ENCODE peak calls at places on chromosomes 16 and 17, in six cellular contexts. X, D, P, G, E and R are unnamed samples.

GRCh38 chr17:57108656-57109392 is 23.8 kb downstream of the AKAP1 start:
- DNase-seq in X (no peak), D (no peak), P (no peak), G (peak; percentile 37), E (no peak), R (no peak)

GRCh38 chr16:50838885-50839284 is 97.0 kb downstream of the CYLD start:
- DNase-seq in X (no peak), D (no peak), P (no peak), G (no peak), E (no peak), R (no peak)

GRCh38 chr17:62105361-62105760 is 40.3 kb upstream of the MED13 start:
- DNase-seq in X (no peak), D (no peak), P (no peak), G (no peak), E (no peak), R (no peak)

GRCh38 chr17:51510940-51511339 is 250.6 kb downstream of the UTP18 start:
- DNase-seq in X (no peak), D (no peak), P (no peak), G (no peak), E (no peak), R (no peak)

GRCh38 chr17:45775576-45776011 is 8.5 kb upstream of the CRHR1 start:
- DNase-seq in X (no peak), D (no peak), P (no peak), G (no peak), E (no peak), R (no peak)

GRCh38 chr17:81191116-81191515 is 25.1 kb upstream of the AATK start:
- DNase-seq in X (no peak), D (no peak), P (no peak), G (no peak), E (no peak), R (no peak)

GRCh38 chr17:81121841-81122733 is 43.2 kb upstream of the PVALEF start:
- DNase-seq in X (no peak), D (no peak), P (no peak), G (no peak), E (no peak), R (no peak)

GRCh38 chr17:34579017-34579946 is at the start of gene TMEM132E:
- DNase-seq in X (no peak), D (peak; percentile 33), P (peak; percentile 4), G (peak; percentile 91), E (peak; percentile 2), R (no peak)

GRCh38 chr16:85678016-85678415 is 10.7 kb downstream of the GINS2 start:
- DNase-seq in X (no peak), D (no peak), P (no peak), G (no peak), E (no peak), R (no peak)

GRCh38 chr16:12002447-12003006 is 26.0 kb downstream of the SNX29 start:
- DNase-seq in X (no peak), D (no peak), P (peak; percentile 77), G (no peak), E (peak; percentile 75), R (no peak)

GRCh38 chr16:68508013-68508412 is 31.1 kb upstream of the ZFP90 start:
- DNase-seq in X (no peak), D (no peak), P (no peak), G (no peak), E (no peak), R (no peak)

GRCh38 chr17:57679356-57679755 is 65.7 kb downstream of the CCDC182 start:
- DNase-seq in X (no peak), D (no peak), P (no peak), G (no peak), E (no peak), R (no peak)

GRCh38 chr17:56717471-56717870 is 116.2 kb downstream of the C17orf67 start:
- DNase-seq in X (no peak), D (no peak), P (no peak), G (no peak), E (no peak), R (no peak)

GRCh38 chr16:71855937-71856662 is 10.3 kb downstream of the ATXN1L start:
- DNase-seq in X (no peak), D (no peak), P (no peak), G (no peak), E (no peak), R (no peak)

GRCh38 chr17:75980188-75981018 is 1.4 kb downstream of the TEN1 start:
- DNase-seq in X (no peak), D (no peak), P (no peak), G (no peak), E (no peak), R (no peak)

GRCh38 chr16:88891083-88891482 is 24.6 kb upstream of the PABPN1L start:
- DNase-seq in X (no peak), D (no peak), P (no peak), G (no peak), E (no peak), R (no peak)

GRCh38 chr17:17663160-17664072 is 17.8 kb upstream of the RAI1 start:
- DNase-seq in X (peak; percentile 80), D (peak; percentile 87), P (peak; percentile 95), G (peak; percentile 87), E (peak; percentile 97), R (no peak)

GRCh38 chr16:59941581-59941980 is 1207.5 kb upstream of the GOT2 start:
- DNase-seq in X (no peak), D (no peak), P (no peak), G (no peak), E (no peak), R (no peak)

GRCh38 chr16:9012848-9013507 is 49.3 kb upstream of the USP7 start:
- DNase-seq in X (no peak), D (peak; percentile 15), P (peak; percentile 5), G (peak; percentile 81), E (no peak), R (no peak)

GRCh38 chr17:48470388-48471034 is 40.5 kb upstream of the SKAP1 start:
- DNase-seq in X (no peak), D (no peak), P (peak; percentile 68), G (no peak), E (peak; percentile 62), R (no peak)

GRCh38 chr17:33511670-33512069 is 218.6 kb upstream of the ASIC2 start:
- DNase-seq in X (no peak), D (no peak), P (no peak), G (no peak), E (no peak), R (peak; percentile 48)

GRCh38 chr17:78276499-78276898 is 45.1 kb downstream of the TMEM235 start:
- DNase-seq in X (no peak), D (no peak), P (no peak), G (no peak), E (no peak), R (peak; percentile 89)

GRCh38 chr16:79426663-79427062 is 173.9 kb downstream of the MAF start:
- DNase-seq in X (no peak), D (no peak), P (no peak), G (no peak), E (no peak), R (no peak)

GRCh38 chr16:2686912-2687507 is 4.7 kb downstream of the KCTD5 start:
- DNase-seq in X (no peak), D (no peak), P (no peak), G (no peak), E (no peak), R (peak; percentile 86)

GRCh38 chr16:5235119-5235518 is 137.5 kb upstream of the EEF2KMT start:
- DNase-seq in X (no peak), D (no peak), P (no peak), G (no peak), E (no peak), R (no peak)

GRCh38 chr17:59361386-59361785 is 29.9 kb downstream of the YPEL2 start:
- DNase-seq in X (no peak), D (peak; percentile 31), P (peak; percentile 60), G (no peak), E (peak; percentile 81), R (no peak)

GRCh38 chr16:2341456-2342447 is 1.2 kb upstream of the ABCA3 start:
- DNase-seq in X (no peak), D (no peak), P (no peak), G (peak; percentile 34), E (no peak), R (no peak)

GRCh38 chr17:67518881-67519280 is 141.8 kb downstream of the PITPNC1 start:
- DNase-seq in X (no peak), D (no peak), P (peak; percentile 55), G (no peak), E (no peak), R (no peak)

GRCh38 chr16:86232496-86232895 is 277.8 kb upstream of the FOXF1 start:
- DNase-seq in X (no peak), D (no peak), P (no peak), G (no peak), E (no peak), R (no peak)

GRCh38 chr16:10896723-10897122 is 19.7 kb downstream of the CIITA start:
- DNase-seq in X (no peak), D (no peak), P (no peak), G (no peak), E (no peak), R (no peak)
- H3K4me2 ChIP-seq in X (no peak overlapping the region), D (no peak overlapping the region), P (no peak overlapping the region), G (no peak overlapping the region), E (no peak overlapping the region), R (no peak overlapping the region)

GRCh38 chr17:9256944-9257629 is 235.8 kb downstream of the NTN1 start:
- DNase-seq in X (no peak), D (peak; percentile 42), P (peak; percentile 50), G (no peak), E (peak; percentile 52), R (no peak)
- H3K4me2 ChIP-seq in X (peak overlapping the region; percentile 20), D (no peak overlapping the region), P (peak overlapping the region; percentile 1), G (no peak overlapping the region), E (peak overlapping the region; percentile 55), R (no peak overlapping the region)

GRCh38 chr16:57695378-57696054 is 910 bp downstream of the DRC7 start:
- DNase-seq in X (no peak), D (no peak), P (no peak), G (no peak), E (no peak), R (no peak)

GRCh38 chr16:57693539-57693938 is 1.1 kb upstream of the DRC7 start:
- DNase-seq in X (no peak), D (no peak), P (no peak), G (no peak), E (no peak), R (no peak)

GRCh38 chr16:57694556-57695377 is at the start of gene DRC7:
- DNase-seq in X (peak; percentile 93), D (peak; percentile 65), P (peak; percentile 41), G (peak; percentile 90), E (peak; percentile 13), R (no peak)

GRCh38 chr16:57692636-57693035 is 2.0 kb upstream of the DRC7 start:
- DNase-seq in X (no peak), D (no peak), P (no peak), G (no peak), E (no peak), R (no peak)

GRCh38 chr16:57694191-57694555 is 433 bp upstream of the DRC7 start:
- DNase-seq in X (no peak), D (no peak), P (no peak), G (no peak), E (no peak), R (no peak)
- H3K4me2 ChIP-seq in X (peak overlapping the region; percentile 72), D (no peak overlapping the region), P (no peak overlapping the region), G (no peak overlapping the region), E (no peak overlapping the region), R (no peak overlapping the region)

GRCh38 chr17:1362065-1362848 is 37.8 kb downstream of the YWHAE start:
- DNase-seq in X (no peak), D (peak; percentile 38), P (no peak), G (no peak), E (no peak), R (no peak)
- H3K4me2 ChIP-seq in X (no peak overlapping the region), D (peak overlapping the region; percentile 6), P (no peak overlapping the region), G (no peak overlapping the region), E (peak overlapping the region; percentile 14), R (no peak overlapping the region)